ENCODE peak calls at places on chromosomes 7 and 10, in nine cellular contexts. Y is neuronal stem cell; Q is Caki2; P is naive B cell; S is activated CD4-positive, CD25-positive, alpha-beta regulatory T cell; X is glutamatergic neuron; H is AG04450; J is A549; V is mesothelial cell of epicardium. C is an unnamed sample.

GRCh38 chr10:67903581-67903980 is 19.1 kb downstream of the SIRT1 start:
- DNase-seq in Y (no peak), Q (no peak), P (no peak), S (no peak), X (no peak), H (no peak), J (no peak), V (no peak), C (no peak)

GRCh38 chr10:3782456-3783312 is 2.3 kb downstream of the KLF6 start:
- DNase-seq in Y (no peak), Q (peak), P (peak), S (peak), X (no peak), H (peak), J (peak), V (no peak), C (peak)

GRCh38 chr10:48549236-48549635 is 55.6 kb downstream of the ARHGAP22 start:
- DNase-seq in Y (no peak), Q (no peak), P (no peak), S (no peak), X (no peak), H (no peak), J (no peak), V (no peak), C (no peak)

GRCh38 chr10:69491611-69492010 is 40.3 kb downstream of the TSPAN15 start:
- DNase-seq in Y (no peak), Q (no peak), P (no peak), S (no peak), X (peak), H (no peak), J (no peak), V (no peak), C (no peak)

GRCh38 chr7:68245688-68246087 is 1249.1 kb downstream of the TYW1 start:
- DNase-seq in Y (no peak), Q (peak), P (no peak), S (no peak), X (no peak), H (no peak), J (no peak), V (no peak), C (no peak)

GRCh38 chr10:127216786-127217185 is 20.4 kb upstream of the INSYN2A start:
- DNase-seq in Y (no peak), Q (no peak), P (no peak), S (no peak), X (no peak), H (no peak), J (no peak), V (no peak), C (no peak)

GRCh38 chr10:114634607-114634974 is 23.5 kb downstream of the ABLIM1 start:
- DNase-seq in Y (no peak), Q (peak), P (no peak), S (no peak), X (no peak), H (peak), J (peak), V (peak), C (no peak)

GRCh38 chr10:110901954-110902819 is 16.8 kb downstream of the BBIP1 start:
- DNase-seq in Y (no peak), Q (peak), P (no peak), S (no peak), X (no peak), H (no peak), J (peak), V (no peak), C (no peak)

GRCh38 chr10:30017576-30017975 is 41.8 kb downstream of the JCAD start:
- DNase-seq in Y (no peak), Q (no peak), P (no peak), S (no peak), X (no peak), H (no peak), J (no peak), V (no peak), C (no peak)

GRCh38 chr10:123926401-123927264 is 35.0 kb upstream of the CPXM2 start:
- DNase-seq in Y (no peak), Q (peak), P (no peak), S (no peak), X (no peak), H (no peak), J (peak), V (no peak), C (no peak)

GRCh38 chr10:62464308-62464707 is 90.1 kb downstream of the ZNF365 start:
- DNase-seq in Y (no peak), Q (no peak), P (no peak), S (no peak), X (no peak), H (no peak), J (no peak), V (no peak), C (no peak)

GRCh38 chr10:103578782-103579382 is 85.4 kb downstream of the NEURL1 start:
- DNase-seq in Y (no peak), Q (no peak), P (no peak), S (no peak), X (no peak), H (no peak), J (peak), V (no peak), C (no peak)

C was measured in central memory CD8-positive, alpha-beta T cell.